ENCODE peak calls at places on chromosomes 5 and 9, in five cellular contexts. Y, T, A, E and K are unnamed samples.

GRCh38 chr9:127971357-127972315 is 9.2 kb downstream of the EEIG1 start:
- DNase-seq in Y (no peak), T (no peak), A (no peak), E (no peak), K (peak; percentile 40)

GRCh38 chr9:126036881-126037291 is 289.7 kb downstream of the PBX3 start:
- DNase-seq in Y (no peak), T (no peak), A (no peak), E (no peak), K (no peak)

GRCh38 chr9:131668439-131669233 is 71.2 kb downstream of the RAPGEF1 start:
- DNase-seq in Y (no peak), T (no peak), A (peak; percentile 32), E (peak; percentile 62), K (peak; percentile 69)

GRCh38 chr5:174030289-174030688 is 15.2 kb upstream of the NSG2 start:
- DNase-seq in Y (no peak), T (no peak), A (no peak), E (no peak), K (no peak)

GRCh38 chr9:75855509-75855908 is 35.0 kb upstream of the PCSK5 start:
- DNase-seq in Y (no peak), T (peak; percentile 29), A (peak; percentile 13), E (no peak), K (no peak)

GRCh38 chr5:133041910-133042309 is 9.9 kb upstream of the HSPA4 start:
- DNase-seq in Y (no peak), T (no peak), A (no peak), E (no peak), K (no peak)

GRCh38 chr9:81621785-81622243 is 67.5 kb downstream of the TLE1 start:
- DNase-seq in Y (no peak), T (no peak), A (no peak), E (no peak), K (no peak)

GRCh38 chr5:123087173-123088030 is 1.6 kb upstream of the PRDM6 start:
- DNase-seq in Y (no peak), T (no peak), A (no peak), E (no peak), K (peak; percentile 51)

GRCh38 chr5:36870399-36871040 is 6.0 kb upstream of the NIPBL start:
- DNase-seq in Y (peak; percentile 42), T (peak; percentile 38), A (peak; percentile 72), E (no peak), K (peak; percentile 70)

GRCh38 chr9:37284631-37285030 is 137.9 kb upstream of the GRHPR start:
- DNase-seq in Y (no peak), T (no peak), A (no peak), E (no peak), K (no peak)

GRCh38 chr9:86353591-86354047 is 591 bp downstream of the TUT7 start:
- DNase-seq in Y (no peak), T (no peak), A (peak; percentile 10), E (no peak), K (no peak)

GRCh38 chr9:128684325-128685021 is 4.5 kb upstream of the SET start:
- DNase-seq in Y (peak; percentile 61), T (peak; percentile 69), A (peak; percentile 78), E (peak; percentile 70), K (no peak)

GRCh38 chr9:134629061-134629585 is 12.5 kb upstream of the COL5A1 start:
- DNase-seq in Y (no peak), T (no peak), A (no peak), E (no peak), K (no peak)

GRCh38 chr5:66246621-66247020 is 102.5 kb downstream of the SREK1 start:
- DNase-seq in Y (no peak), T (no peak), A (no peak), E (no peak), K (no peak)

GRCh38 chr9:87498046-87498815 is 564 bp downstream of the DAPK1 start:
- DNase-seq in Y (peak; percentile 50), T (peak; percentile 65), A (peak; percentile 48), E (no peak), K (peak; percentile 89)

GRCh38 chr5:137832416-137832815 is 35.2 kb upstream of the MYOT start:
- DNase-seq in Y (no peak), T (no peak), A (no peak), E (no peak), K (no peak)

GRCh38 chr5:39424751-39425524 is at the start of gene DAB2:
- DNase-seq in Y (peak; percentile 78), T (peak; percentile 74), A (peak; percentile 79), E (no peak), K (peak; percentile 37)

GRCh38 chr5:418681-419121 is 24.3 kb upstream of the EXOC3 start:
- DNase-seq in Y (no peak), T (no peak), A (no peak), E (no peak), K (no peak)
- TF ChIP-seq FOXM1 in Y (no peak), T (no peak), A (no peak), E (no peak), K (no peak)

GRCh38 chr5:111772456-111772855 is 15.5 kb upstream of the NREP start:
- DNase-seq in Y (no peak), T (peak; percentile 28), A (no peak), E (no peak), K (no peak)
- TF ChIP-seq FOXM1 in Y (no peak), T (no peak), A (no peak), E (no peak), K (no peak)

GRCh38 chr9:18441245-18441644 is 32.7 kb upstream of the ADAMTSL1 start:
- DNase-seq in Y (no peak), T (no peak), A (no peak), E (no peak), K (no peak)

GRCh38 chr9:18442629-18443491 is 31.1 kb upstream of the ADAMTSL1 start:
- DNase-seq in Y (peak; percentile 27), T (peak; percentile 88), A (peak; percentile 49), E (no peak), K (peak; percentile 62)

GRCh38 chr9:18437315-18438200 is 36.4 kb upstream of the ADAMTSL1 start:
- DNase-seq in Y (no peak), T (no peak), A (peak; percentile 9), E (no peak), K (peak; percentile 53)

GRCh38 chr9:18438951-18439350 is 35.0 kb upstream of the ADAMTSL1 start:
- DNase-seq in Y (no peak), T (no peak), A (no peak), E (no peak), K (no peak)

DNA sequence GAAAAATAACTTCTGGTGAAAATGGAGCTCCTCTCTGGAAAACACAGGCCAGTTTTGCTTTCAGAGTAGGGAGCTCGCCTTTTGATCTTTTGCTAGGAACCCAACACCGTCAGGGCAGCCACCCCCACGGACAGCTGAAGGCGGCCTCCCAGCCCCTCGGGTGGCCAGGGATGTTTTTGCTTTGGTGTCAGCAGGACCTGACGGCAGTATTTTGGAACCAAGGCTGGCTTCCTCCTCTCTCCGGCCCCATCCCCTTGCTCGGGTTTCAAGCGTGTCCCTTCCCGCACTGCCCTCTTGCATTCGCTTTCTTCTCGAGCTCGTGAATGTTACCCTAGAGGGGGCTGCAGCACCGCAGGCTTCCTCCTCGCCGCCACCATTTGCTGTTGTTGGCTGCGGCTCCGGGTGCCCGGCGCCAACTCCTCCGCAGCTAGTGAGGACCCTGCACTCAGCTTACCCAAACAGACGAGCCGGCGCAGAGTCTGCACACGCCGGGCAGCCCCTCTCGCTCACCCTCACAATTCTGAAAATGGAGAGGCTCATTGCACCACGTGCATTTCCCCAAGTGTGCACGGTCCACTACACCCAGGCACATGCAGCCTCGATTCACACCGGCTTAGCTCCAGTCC is 35.5 kb upstream of the ADAMTSL1 start:
- DNase-seq in Y (no peak), T (no peak), A (no peak), E (no peak), K (peak; percentile 65)
- TF ChIP-seq FOXM1 in Y (no peak), T (no peak), A (no peak), E (no peak), K (no peak)

DNA sequence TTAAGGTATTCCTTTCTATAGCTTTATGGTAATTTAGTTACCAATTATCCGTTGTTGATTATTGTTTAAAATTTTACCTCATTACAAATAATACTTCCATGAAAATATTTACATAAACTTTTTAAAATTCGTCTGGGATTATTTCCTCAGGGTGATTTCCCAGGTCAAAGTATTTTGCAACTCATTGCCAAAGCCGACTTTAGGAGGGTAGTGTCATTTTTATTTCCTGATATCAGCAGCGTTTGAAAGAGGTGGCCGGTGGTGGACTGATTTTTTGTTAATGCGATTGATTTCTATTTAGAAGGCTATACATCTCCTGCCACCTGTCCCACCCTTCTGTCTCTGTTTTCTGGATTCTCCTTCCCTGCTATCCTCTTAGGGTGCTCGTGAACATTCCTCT is 4.3 kb downstream of the ADAMTS16 start:
- DNase-seq in Y (no peak), T (no peak), A (no peak), E (no peak), K (no peak)
- TF ChIP-seq FOXM1 in Y (no peak), T (no peak), A (no peak), E (no peak), K (no peak)

DNA sequence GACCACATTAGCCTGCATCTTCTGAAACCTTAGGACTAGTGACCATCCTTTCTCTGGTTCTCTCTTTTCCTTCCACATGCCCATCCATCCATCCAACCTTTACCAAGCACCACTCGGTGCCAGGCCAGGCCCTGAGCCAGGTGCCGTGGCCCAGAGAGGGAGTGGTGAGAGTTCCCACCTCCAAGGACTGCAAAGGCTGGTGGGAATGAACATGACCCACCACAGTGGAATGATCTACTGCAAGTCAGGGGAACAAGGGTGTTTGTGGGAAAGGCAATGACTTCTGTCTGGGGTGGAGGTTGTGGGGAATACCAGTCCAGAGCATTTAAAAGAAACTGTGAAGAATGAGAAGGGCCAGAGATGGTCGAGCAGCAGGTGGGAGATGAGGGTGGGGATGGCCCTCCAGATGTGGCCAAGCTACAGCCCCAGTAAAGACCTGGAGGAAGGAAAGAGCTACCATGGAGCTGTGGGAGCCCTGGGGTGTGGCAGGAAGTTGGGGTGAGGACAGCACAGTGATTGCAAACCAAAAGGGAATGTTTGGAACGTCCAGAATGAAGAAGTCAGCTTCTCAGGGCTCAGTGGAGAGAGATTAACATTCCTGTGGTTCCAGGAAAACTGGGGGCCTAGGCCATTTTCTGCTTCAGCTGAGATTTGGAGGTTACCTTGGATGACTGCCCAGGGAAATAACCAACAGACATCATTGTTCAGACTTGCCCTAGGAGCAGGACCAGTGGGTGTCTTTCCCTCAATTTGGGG is 30.6 kb upstream of the CORO2A start:
- DNase-seq in Y (no peak), T (no peak), A (peak; percentile 81), E (no peak), K (no peak)
- TF ChIP-seq FOXM1 in Y (no peak), T (no peak), A (no peak), E (no peak), K (peak; percentile 35)

GRCh38 chr5:143101740-143102386 is 301.6 kb downstream of the NR3C1 start:
- DNase-seq in Y (no peak), T (no peak), A (no peak), E (no peak), K (peak; percentile 34)
- TF ChIP-seq FOXM1 in Y (no peak), T (no peak), A (no peak), E (no peak), K (no peak)